ENCODE peak calls at places on chromosome 4, in six cellular contexts. D is stimulated activated CD4-positive, alpha-beta T cell treated with anti-CD3 and anti-CD28 coated beads, Interleukin-2, amount 100 ng/mL, for 48 hours; H is LoVo; C is CMK; Y is H7; M is fibroblast of gingiva. S is an unnamed sample.

GRCh38 chr4:20251796-20252655 is at the start of gene SLIT2:
- DNase-seq in D (no peak), H (peak), C (no peak), Y (peak), M (peak), S (no peak)

GRCh38 chr4:113495790-113496189 is 265.7 kb downstream of the CAMK2D start:
- DNase-seq in D (no peak), H (no peak), C (no peak), Y (no peak), M (no peak), S (no peak)

GRCh38 chr4:2856266-2856665 is 12.6 kb downstream of the ADD1 start:
- DNase-seq in D (no peak), H (no peak), C (no peak), Y (no peak), M (no peak), S (no peak)

GRCh38 chr4:142645478-142646108 is 200.5 kb downstream of the INPP4B start:
- DNase-seq in D (no peak), H (no peak), C (peak), Y (no peak), M (no peak), S (no peak)

GRCh38 chr4:151644625-151645024 is 116.2 kb downstream of the GATB start:
- DNase-seq in D (peak), H (no peak), C (no peak), Y (peak), M (no peak), S (no peak)

GRCh38 chr4:41319553-41319952 is 62.8 kb downstream of the UCHL1 start:
- DNase-seq in D (no peak), H (peak), C (no peak), Y (no peak), M (no peak), S (no peak)

GRCh38 chr4:83490876-83491450 is 6.1 kb upstream of the ABRAXAS1 start:
- DNase-seq in D (no peak), H (peak), C (peak), Y (peak), M (no peak), S (no peak)

GRCh38 chr4:43251760-43252317 is 359.3 kb downstream of the GRXCR1 start:
- DNase-seq in D (no peak), H (no peak), C (no peak), Y (no peak), M (peak), S (no peak)

GRCh38 chr4:24321151-24321550 is 263.2 kb downstream of the DHX15 start:
- DNase-seq in D (no peak), H (peak), C (no peak), Y (no peak), M (peak), S (no peak)

GRCh38 chr4:152640058-152640921 is 39.5 kb downstream of the TMEM154 start:
- DNase-seq in D (no peak), H (peak), C (no peak), Y (no peak), M (peak), S (no peak)

GRCh38 chr4:94728056-94728766 is 29.5 kb upstream of the BMPR1B start:
- DNase-seq in D (no peak), H (no peak), C (no peak), Y (no peak), M (peak), S (no peak)

GRCh38 chr4:173488656-173489055 is 41.4 kb downstream of the HAND2 start:
- DNase-seq in D (no peak), H (no peak), C (no peak), Y (no peak), M (peak), S (no peak)

GRCh38 chr4:2390780-2391490 is 27.5 kb downstream of the ZFYVE28 start:
- DNase-seq in D (no peak), H (no peak), C (no peak), Y (peak), M (no peak), S (no peak)

GRCh38 chr4:81826336-81826735 is 354.6 kb upstream of the RASGEF1B start:
- DNase-seq in D (no peak), H (no peak), C (no peak), Y (no peak), M (no peak), S (no peak)

GRCh38 chr4:120049732-120050494 is 16.7 kb downstream of the MAD2L1 start:
- DNase-seq in D (peak), H (peak), C (peak), Y (peak), M (peak), S (peak)

GRCh38 chr4:101393256-101393655 is 45.9 kb upstream of the PPP3CA start:
- DNase-seq in D (no peak), H (peak), C (no peak), Y (no peak), M (peak), S (no peak)

GRCh38 chr4:126405369-126405982 is 1090.7 kb downstream of the FAT4 start:
- DNase-seq in D (no peak), H (no peak), C (no peak), Y (peak), M (peak), S (no peak)

GRCh38 chr4:103425406-103425805 is 227.3 kb upstream of the CENPE start:
- DNase-seq in D (no peak), H (no peak), C (no peak), Y (no peak), M (no peak), S (no peak)

S was measured in GM12864.